ENCODE peak calls at places on chromosomes 6 and 20, in six cellular contexts. M is A549, C is HEK293T, H is IMR-90, G is GM12878, V is HepG2. P is an unnamed sample.

GRCh38 chr6:149749594-149750135 is at the start of gene PCMT1:
- DNase-seq in M (peak), C (peak), H (peak), G (peak), V (peak), P (peak)

GRCh38 chr6:105326216-105326615 is 76.7 kb downstream of the PREP start:
- DNase-seq in M (no peak), C (no peak), H (peak), G (no peak), V (peak), P (no peak)

GRCh38 chr6:85468326-85468725 is 18.4 kb downstream of the NT5E start:
- DNase-seq in M (no peak), C (no peak), H (peak), G (no peak), V (peak), P (no peak)

GRCh38 chr6:130903007-130903406 is 75.8 kb downstream of the SMLR1 start:
- DNase-seq in M (no peak), C (no peak), H (no peak), G (no peak), V (no peak), P (no peak)

GRCh38 chr20:44187763-44188709 is 1.0 kb upstream of the JPH2 start:
- DNase-seq in M (no peak), C (no peak), H (peak), G (no peak), V (no peak), P (no peak)

GRCh38 chr20:62120365-62120762 is 1.9 kb upstream of the LSM14B start:
- DNase-seq in M (no peak), C (no peak), H (no peak), G (no peak), V (no peak), P (no peak)

GRCh38 chr20:62845818-62846527 is 15.6 kb downstream of the TCFL5 start:
- DNase-seq in M (no peak), C (no peak), H (peak), G (no peak), V (no peak), P (no peak)

GRCh38 chr6:72913797-72914196 is 291.9 kb downstream of the KCNQ5 start:
- DNase-seq in M (no peak), C (no peak), H (no peak), G (no peak), V (no peak), P (no peak)

GRCh38 chr20:25256226-25256859 is 8.5 kb downstream of the PYGB start:
- DNase-seq in M (no peak), C (no peak), H (no peak), G (no peak), V (no peak), P (no peak)

GRCh38 chr6:161348628-161348994 is 74.8 kb upstream of the AGPAT4 start:
- DNase-seq in M (no peak), C (no peak), H (no peak), G (no peak), V (no peak), P (no peak)

GRCh38 chr6:11354019-11354418 is 121.6 kb upstream of the NEDD9 start:
- DNase-seq in M (no peak), C (no peak), H (peak), G (no peak), V (no peak), P (no peak)

GRCh38 chr6:149246691-149247384 is 70.7 kb upstream of the TAB2 start:
- DNase-seq in M (no peak), C (no peak), H (no peak), G (peak), V (no peak), P (no peak)

GRCh38 chr20:41168281-41169183 is 31.2 kb downstream of the PLCG1 start:
- DNase-seq in M (no peak), C (no peak), H (no peak), G (no peak), V (no peak), P (no peak)

GRCh38 chr6:145087034-145087433 is 648.3 kb downstream of the EPM2A start:
- DNase-seq in M (no peak), C (no peak), H (peak), G (no peak), V (no peak), P (no peak)

GRCh38 chr6:34714663-34715062 is 18.1 kb upstream of the ILRUN start:
- DNase-seq in M (no peak), C (no peak), H (no peak), G (no peak), V (no peak), P (peak)

GRCh38 chr6:163965426-163966348 is 551.2 kb downstream of the QKI start:
- DNase-seq in M (no peak), C (peak), H (no peak), G (no peak), V (no peak), P (no peak)

GRCh38 chr6:334536-334935 is 42.2 kb downstream of the DUSP22 start:
- DNase-seq in M (no peak), C (no peak), H (no peak), G (no peak), V (no peak), P (no peak)

GRCh38 chr6:37717836-37718251 is 20.2 kb upstream of the MDGA1 start:
- DNase-seq in M (peak), C (no peak), H (peak), G (no peak), V (no peak), P (no peak)

GRCh38 chr6:146913842-146914562 is 290.2 kb upstream of the STXBP5 start:
- DNase-seq in M (peak), C (peak), H (peak), G (no peak), V (peak), P (peak)
- TF ChIP-seq BHLHE40 in M (no peak), C (no peak), H (peak), G (no peak), V (no peak), P (peak)

GRCh38 chr6:3351837-3352524 is 93.2 kb downstream of the PSMG4 start:
- DNase-seq in M (no peak), C (no peak), H (no peak), G (no peak), V (no peak), P (no peak)

GRCh38 chr6:3349388-3350251 is 90.9 kb downstream of the PSMG4 start:
- DNase-seq in M (no peak), C (no peak), H (no peak), G (no peak), V (no peak), P (no peak)

GRCh38 chr6:3352678-3353077 is 93.9 kb downstream of the PSMG4 start:
- DNase-seq in M (no peak), C (no peak), H (no peak), G (no peak), V (no peak), P (no peak)

GRCh38 chr6:3350252-3350826 is 91.6 kb downstream of the PSMG4 start:
- DNase-seq in M (no peak), C (no peak), H (no peak), G (no peak), V (no peak), P (no peak)

GRCh38 chr6:3351105-3351676 is 92.4 kb downstream of the PSMG4 start:
- DNase-seq in M (no peak), C (no peak), H (no peak), G (no peak), V (no peak), P (peak)
- TF ChIP-seq BHLHE40 in M (no peak), C (no peak), H (no peak), G (no peak), V (no peak), P (no peak)

GRCh38 chr6:13248053-13248452 is 80.3 kb downstream of the TBC1D7 start:
- DNase-seq in M (peak), C (peak), H (peak), G (no peak), V (peak), P (no peak)
- TF ChIP-seq BHLHE40 in M (no peak), C (no peak), H (no peak), G (no peak), V (no peak), P (no peak)

GRCh38 chr20:59993736-59994484 is 35.7 kb downstream of the CDH26 start:
- DNase-seq in M (no peak), C (no peak), H (no peak), G (no peak), V (no peak), P (no peak)

GRCh38 chr20:59997886-59998285 is 39.7 kb downstream of the CDH26 start:
- DNase-seq in M (no peak), C (no peak), H (no peak), G (no peak), V (no peak), P (no peak)

GRCh38 chr20:59996112-59996511 is 37.9 kb downstream of the CDH26 start:
- DNase-seq in M (no peak), C (no peak), H (no peak), G (no peak), V (no peak), P (no peak)

GRCh38 chr20:59992531-59992930 is 34.3 kb downstream of the CDH26 start:
- DNase-seq in M (no peak), C (no peak), H (peak), G (no peak), V (no peak), P (no peak)

DNA sequence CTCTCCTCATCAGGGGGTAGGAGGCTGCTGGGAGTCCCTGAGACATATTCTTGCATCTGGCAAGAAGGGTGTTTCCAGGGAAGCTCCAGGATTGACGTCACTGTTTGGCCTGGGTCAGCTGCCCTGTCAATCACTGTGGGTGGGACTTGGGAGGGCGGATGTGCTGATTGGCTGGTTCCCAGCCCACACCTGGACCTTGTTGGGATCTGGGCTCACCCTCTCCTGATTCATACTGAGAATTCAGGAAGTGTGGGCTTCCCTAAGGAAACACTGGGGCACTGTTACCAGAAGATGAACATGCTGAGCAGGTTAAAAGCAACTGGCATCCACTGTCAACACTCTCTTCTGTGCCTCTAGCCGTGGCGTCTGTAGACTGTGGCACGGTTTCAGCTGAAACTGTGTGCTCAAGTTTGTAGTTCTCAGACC is 36.5 kb downstream of the CDH26 start:
- DNase-seq in M (peak), C (no peak), H (peak), G (no peak), V (no peak), P (peak)
- TF ChIP-seq BHLHE40 in M (no peak), C (no peak), H (no peak), G (no peak), V (no peak), P (no peak)